ENCODE peak calls at places on chromosomes 4 and X, in ten cellular contexts. K is foreskin keratinocyte, A is heart left ventricle, H is gastrocnemius medialis, O is cardiac muscle cell, V is left ventricle myocardium inferior, B is pancreas, I is GM23338, S is mammary epithelial cell, D is K562. Z is an unnamed sample.

GRCh38 chr4:40576651-40577480 is 52.8 kb downstream of the RBM47 start:
- DNase-seq in K (peak; percentile 97), A (peak; percentile 72), H (peak; percentile 51), O (peak; percentile 82), V (peak; percentile 49), B (peak; percentile 94), I (peak; percentile 41), S (peak; percentile 78), D (peak; percentile 48), Z (no peak)

GRCh38 chr4:47287735-47288134 is 175.8 kb downstream of the COMMD8 start:
- DNase-seq in K (peak; percentile 26), A (no peak), H (no peak), O (no peak), V (no peak), B (no peak), I (no peak), S (peak; percentile 23), D (peak; percentile 1), Z (no peak)

GRCh38 chrX:87425618-87426017 is 92.0 kb upstream of the KLHL4 start:
- DNase-seq in K (no peak), A (no peak), H (no peak), O (no peak), V (no peak), B (no peak), I (no peak), S (no peak), D (no peak), Z (no peak)

GRCh38 chr4:63693321-63693720 is 715.9 kb downstream of the TECRL start:
- DNase-seq in K (peak; percentile 30), A (no peak), H (no peak), O (no peak), V (no peak), B (no peak), I (no peak), S (no peak), D (no peak), Z (no peak)

GRCh38 chrX:28058906-28059305 is 77.7 kb upstream of the DCAF8L1 start:
- DNase-seq in K (peak; percentile 9), A (no peak), H (no peak), O (peak; percentile 23), V (no peak), B (no peak), I (no peak), S (no peak), D (no peak), Z (no peak)

GRCh38 chr4:80336582-80336981 is 1.1 kb downstream of the CFAP299 start:
- DNase-seq in K (peak; percentile 33), A (no peak), H (no peak), O (peak; percentile 63), V (no peak), B (no peak), I (peak; percentile 75), S (peak; percentile 30), D (peak; percentile 78), Z (no peak)

GRCh38 chr4:150126880-150127236 is 48.6 kb downstream of the DCLK2 start:
- DNase-seq in K (peak; percentile 80), A (no peak), H (no peak), O (no peak), V (no peak), B (no peak), I (no peak), S (peak; percentile 71), D (no peak), Z (no peak)

GRCh38 chr4:98794565-98795205 is 134.2 kb downstream of the EIF4E start:
- DNase-seq in K (peak; percentile 97), A (no peak), H (no peak), O (peak; percentile 1), V (no peak), B (no peak), I (peak; percentile 28), S (peak; percentile 97), D (peak; percentile 83), Z (no peak)

GRCh38 chrX:107324493-107325310 is 118.3 kb downstream of the DNAAF6 start:
- DNase-seq in K (peak; percentile 1), A (peak; percentile 17), H (no peak), O (peak; percentile 96), V (no peak), B (no peak), I (peak; percentile 82), S (peak; percentile 13), D (peak; percentile 44), Z (no peak)

GRCh38 chr4:83240379-83240875 is 44.2 kb downstream of the COQ2 start:
- DNase-seq in K (no peak), A (no peak), H (no peak), O (no peak), V (no peak), B (no peak), I (no peak), S (no peak), D (no peak), Z (no peak)

GRCh38 chr4:8905773-8906667 is 34.4 kb upstream of the HMX1 start:
- DNase-seq in K (no peak), A (no peak), H (no peak), O (no peak), V (no peak), B (no peak), I (no peak), S (no peak), D (no peak), Z (no peak)

GRCh38 chr4:26557164-26557563 is 26.7 kb upstream of the TBC1D19 start:
- DNase-seq in K (peak; percentile 75), A (no peak), H (no peak), O (no peak), V (no peak), B (no peak), I (no peak), S (peak; percentile 32), D (no peak), Z (no peak)

GRCh38 chrX:42519666-42520231 is 258.2 kb downstream of the PPP1R2C start:
- DNase-seq in K (peak; percentile 61), A (no peak), H (no peak), O (no peak), V (no peak), B (no peak), I (no peak), S (peak; percentile 51), D (peak; percentile 1), Z (no peak)
- TF ChIP-seq CTCF in K (peak; percentile 20), A (no peak), H (no peak), O (peak; percentile 11), V (no peak), B (no peak), I (peak; percentile 8), S (peak; percentile 6), D (no peak), Z (no peak)

GRCh38 chr4:146244496-146244895 is 30.2 kb downstream of the REELD1 start:
- DNase-seq in K (no peak), A (no peak), H (no peak), O (no peak), V (no peak), B (no peak), I (no peak), S (no peak), D (no peak), Z (no peak)
- H3K27ac ChIP-seq in K (no peak overlapping the region), A (no peak overlapping the region), H (no peak overlapping the region), O (no peak overlapping the region), V (no peak overlapping the region), B (no peak overlapping the region), I (no peak overlapping the region), S (no peak overlapping the region), D (no peak overlapping the region), Z (no peak overlapping the region)

GRCh38 chr4:71426381-71427042 is 87.7 kb downstream of the SLC4A4 start:
- DNase-seq in K (no peak), A (no peak), H (no peak), O (no peak), V (no peak), B (no peak), I (no peak), S (no peak), D (no peak), Z (no peak)

GRCh38 chr4:71430609-71431008 is 91.8 kb downstream of the SLC4A4 start:
- DNase-seq in K (no peak), A (no peak), H (no peak), O (no peak), V (no peak), B (no peak), I (no peak), S (no peak), D (no peak), Z (no peak)

GRCh38 chr4:71429106-71429505 is 90.3 kb downstream of the SLC4A4 start:
- DNase-seq in K (no peak), A (no peak), H (no peak), O (no peak), V (no peak), B (no peak), I (no peak), S (no peak), D (no peak), Z (no peak)

GRCh38 chr4:71429962-71430361 is 91.1 kb downstream of the SLC4A4 start:
- DNase-seq in K (no peak), A (no peak), H (no peak), O (no peak), V (no peak), B (no peak), I (no peak), S (no peak), D (no peak), Z (no peak)
- TF ChIP-seq CTCF in K (no peak), A (no peak), H (no peak), O (no peak), V (no peak), B (no peak), I (no peak), S (no peak), D (no peak), Z (no peak)

GRCh38 chrX:124344246-124344645 is 2.1 kb upstream of the SH2D1A start:
- DNase-seq in K (no peak), A (no peak), H (no peak), O (no peak), V (no peak), B (no peak), I (no peak), S (no peak), D (no peak), Z (no peak)

GRCh38 chrX:124342174-124342867 is 4.0 kb upstream of the SH2D1A start:
- DNase-seq in K (no peak), A (no peak), H (no peak), O (no peak), V (no peak), B (no peak), I (no peak), S (no peak), D (no peak), Z (no peak)

GRCh38 chrX:124346064-124346876 is at the start of gene SH2D1A:
- DNase-seq in K (no peak), A (no peak), H (no peak), O (no peak), V (no peak), B (no peak), I (no peak), S (no peak), D (peak; percentile 56), Z (peak; percentile 18)

GRCh38 chrX:124341361-124342132 is 4.8 kb upstream of the SH2D1A start:
- DNase-seq in K (no peak), A (no peak), H (no peak), O (no peak), V (no peak), B (no peak), I (no peak), S (no peak), D (no peak), Z (peak; percentile 32)

DNA sequence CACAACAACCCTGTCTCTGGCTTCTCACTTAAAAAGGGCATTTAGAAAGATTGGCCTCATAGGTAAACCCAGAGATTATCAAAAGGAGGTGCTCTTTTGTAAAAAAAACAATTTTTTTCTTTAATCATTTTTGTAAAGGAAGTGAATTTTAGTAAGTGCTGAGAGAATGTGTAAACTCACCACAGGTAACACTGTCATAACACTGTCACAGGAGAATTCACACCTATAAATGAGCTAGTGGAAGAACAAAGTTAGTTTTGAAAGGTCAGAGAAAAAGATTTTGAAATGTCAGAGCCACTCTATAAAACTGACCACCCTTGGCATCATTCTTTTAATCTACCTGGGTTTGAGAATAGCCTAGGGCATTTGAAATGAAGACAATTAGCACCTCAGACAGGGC is 3.3 kb upstream of the SH2D1A start:
- DNase-seq in K (no peak), A (no peak), H (no peak), O (no peak), V (no peak), B (no peak), I (no peak), S (no peak), D (no peak), Z (no peak)
- H3K27ac ChIP-seq in K (no peak overlapping the region), A (no peak overlapping the region), H (no peak overlapping the region), O (no peak overlapping the region), V (no peak overlapping the region), B (no peak overlapping the region), I (no peak overlapping the region), S (no peak overlapping the region), D (no peak overlapping the region), Z (peak overlapping the region; percentile 41)

Z was measured in CD8-positive, alpha-beta T cell.